ENCODE peak calls at places on chromosomes 4 and X, in four cellular contexts. P, H, Z and R are unnamed samples.

GRCh38 chr4:75715105-75715799 is 9.1 kb upstream of the USO1 start:
- DNase-seq in P (no peak), H (peak; percentile 28), Z (no peak), R (no peak)

GRCh38 chrX:78092296-78092695 is 11.8 kb upstream of the PGK1 start:
- DNase-seq in P (peak; percentile 37), H (no peak), Z (peak; percentile 12), R (peak; percentile 41)

GRCh38 chr4:168999836-169000235 is 10.2 kb downstream of the CBR4 start:
- DNase-seq in P (no peak), H (no peak), Z (no peak), R (no peak)

GRCh38 chrX:2666491-2666890 is 24.6 kb upstream of the CD99 start:
- DNase-seq in P (no peak), H (no peak), Z (no peak), R (no peak)

GRCh38 chr4:8050555-8051206 is 107.9 kb downstream of the ABLIM2 start:
- DNase-seq in P (no peak), H (peak; percentile 88), Z (peak; percentile 92), R (no peak)

GRCh38 chr4:78938868-78939666 is at the start of gene PAQR3:
- DNase-seq in P (peak; percentile 21), H (peak; percentile 97), Z (peak; percentile 59), R (peak; percentile 94)

GRCh38 chr4:156547891-156548290 is 423.7 kb downstream of the PDGFC start:
- DNase-seq in P (no peak), H (no peak), Z (no peak), R (no peak)

GRCh38 chrX:109485470-109486340 is 3.8 kb upstream of the GUCY2F start:
- DNase-seq in P (peak; percentile 34), H (peak; percentile 38), Z (peak; percentile 47), R (peak; percentile 73)

GRCh38 chr4:40675166-40675565 is 45.5 kb upstream of the RBM47 start:
- DNase-seq in P (no peak), H (no peak), Z (no peak), R (no peak)

DNA sequence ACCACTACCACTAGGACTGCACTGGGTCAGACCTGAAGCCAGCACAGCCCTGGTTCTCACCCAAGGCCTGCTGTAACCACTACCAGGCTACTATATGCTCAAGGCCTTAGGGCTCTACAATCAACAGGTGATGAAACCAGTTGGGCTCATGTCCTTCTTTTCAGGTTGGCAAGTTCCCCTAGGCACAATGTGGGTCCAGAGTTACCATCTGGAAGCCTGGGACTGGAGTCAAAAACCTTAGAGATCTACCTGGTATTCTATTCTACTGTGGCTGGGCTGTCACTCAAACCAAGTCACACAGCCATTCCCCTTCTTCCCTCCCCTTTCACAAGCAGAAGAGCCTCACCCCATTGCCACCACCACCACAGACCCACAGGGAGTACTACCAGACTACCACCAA is 175.6 kb downstream of the RELL1 start:
- DNase-seq in P (no peak), H (no peak), Z (no peak), R (no peak)
- TF ChIP-seq NFIC in P (no peak), H (no peak), Z (no peak), R (no peak)

DNA sequence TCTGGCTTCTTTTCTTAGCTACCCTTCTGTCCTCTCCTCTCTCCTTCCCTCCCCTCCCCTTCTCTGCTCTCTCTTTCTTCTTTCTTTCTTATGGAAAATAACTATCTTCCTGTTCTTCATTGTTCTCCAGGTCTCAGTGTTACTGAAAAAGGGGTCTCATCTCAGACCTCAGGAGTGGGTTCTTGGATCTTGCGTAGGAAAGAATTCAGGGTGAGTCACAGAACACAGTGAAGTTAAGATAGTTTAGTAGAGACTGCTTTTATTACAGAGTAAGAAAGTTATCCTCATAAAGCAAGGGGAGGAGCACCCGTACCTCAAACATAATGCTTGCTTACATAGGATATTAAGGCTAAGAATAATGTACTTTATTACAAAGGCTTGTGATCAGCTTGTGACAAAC is 31.8 kb upstream of the CWH43 start:
- DNase-seq in P (no peak), H (no peak), Z (no peak), R (no peak)
- TF ChIP-seq NFIC in P (no peak), H (no peak), Z (no peak), R (no peak)

GRCh38 chr4:87541521-87541920 is 12.3 kb upstream of the SPARCL1 start:
- DNase-seq in P (no peak), H (no peak), Z (no peak), R (no peak)

GRCh38 chr4:87541956-87542709 is 13.0 kb upstream of the SPARCL1 start:
- DNase-seq in P (no peak), H (no peak), Z (no peak), R (no peak)

GRCh38 chr4:87545052-87545451 is 15.9 kb upstream of the SPARCL1 start:
- DNase-seq in P (no peak), H (no peak), Z (no peak), R (no peak)

GRCh38 chr4:87542734-87543312 is 13.6 kb upstream of the SPARCL1 start:
- DNase-seq in P (no peak), H (no peak), Z (no peak), R (no peak)

DNA sequence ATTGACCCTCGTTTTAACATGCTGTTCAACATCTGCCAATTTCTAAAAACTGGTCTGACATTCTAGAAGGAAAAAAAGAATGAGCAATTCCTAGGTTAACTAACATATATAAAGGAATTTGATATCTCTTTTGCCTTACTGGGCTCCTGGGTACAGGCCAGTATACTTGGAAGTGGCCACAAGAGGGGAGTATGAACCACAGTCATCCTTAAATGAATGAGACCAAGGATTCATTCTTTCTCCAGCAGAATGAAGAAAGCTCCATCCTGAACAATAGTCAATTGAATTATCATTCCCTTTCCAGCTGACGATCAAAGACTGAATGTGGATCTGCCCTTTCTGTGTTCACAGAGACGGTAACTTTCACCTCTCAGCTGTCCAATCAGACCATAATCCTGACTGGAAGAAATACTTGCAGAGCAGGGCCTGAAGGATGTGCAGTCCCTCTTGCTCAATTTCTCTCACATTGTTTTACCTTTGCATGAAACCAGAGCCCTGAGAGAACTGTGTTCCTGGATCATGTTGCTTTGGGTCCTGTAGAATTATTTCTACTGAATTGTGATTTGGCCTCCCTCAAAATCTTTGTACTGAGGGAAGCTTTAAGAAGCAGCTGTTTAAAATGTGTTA is 14.8 kb upstream of the SPARCL1 start:
- DNase-seq in P (no peak), H (peak; percentile 34), Z (peak; percentile 4), R (no peak)
- TF ChIP-seq NFIC in P (no peak), H (no peak), Z (no peak), R (no peak)

GRCh38 chr4:3807311-3807710 is 41.1 kb downstream of the ADRA2C start:
- DNase-seq in P (no peak), H (no peak), Z (no peak), R (no peak)
- TF ChIP-seq NFIC in P (no peak), H (no peak), Z (no peak), R (no peak)

DNA sequence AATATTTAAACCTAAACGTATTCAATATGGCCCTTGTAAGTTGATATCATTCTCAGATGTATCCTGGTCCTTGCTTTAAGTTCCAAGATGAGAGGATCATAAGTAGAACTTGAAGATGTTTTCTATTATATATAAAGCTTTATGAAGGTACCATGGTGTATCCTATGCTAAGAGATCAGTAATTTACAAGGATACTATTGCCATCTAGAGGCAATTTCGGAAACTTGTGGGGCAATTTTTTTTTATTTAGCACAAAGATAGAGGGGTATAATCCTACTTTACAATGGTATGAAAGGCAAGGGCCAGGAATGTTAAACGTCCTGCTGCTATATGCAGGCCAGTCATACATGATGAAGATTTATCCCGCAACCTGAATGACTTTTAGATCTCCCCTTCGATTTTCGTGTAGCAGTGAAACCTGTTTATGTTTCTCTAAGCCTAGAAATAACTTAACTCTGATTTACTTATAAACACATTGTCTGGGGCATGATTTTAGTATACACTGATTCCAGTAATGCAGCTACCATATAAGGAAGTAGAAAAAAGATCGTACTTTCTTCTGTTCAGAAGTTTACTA is 2.5 kb downstream of the SLC25A31 start:
- DNase-seq in P (peak; percentile 12), H (peak; percentile 72), Z (peak; percentile 35), R (peak; percentile 43)
- TF ChIP-seq NFIC in P (no peak), H (no peak), Z (no peak), R (no peak)

DNA sequence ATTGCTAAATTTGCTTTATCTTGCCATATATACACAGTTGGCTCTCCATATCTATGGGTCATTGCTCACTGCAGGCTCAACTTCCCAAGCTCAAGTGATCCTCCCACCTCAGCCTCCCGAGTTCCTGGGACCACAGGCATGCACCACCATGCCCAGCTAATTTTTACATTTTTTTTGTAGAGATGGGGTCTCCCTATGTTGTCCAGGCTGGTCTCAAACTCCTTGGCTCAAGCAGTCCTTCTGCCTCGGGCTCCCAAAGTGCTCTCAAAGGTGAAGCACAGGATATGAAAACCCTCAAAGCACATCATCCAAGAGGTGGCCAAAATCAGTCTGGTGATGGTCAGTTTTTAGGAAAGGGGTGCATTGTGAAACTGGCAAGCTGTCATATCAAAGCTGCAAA is 11.8 kb downstream of the CDS1 start:
- DNase-seq in P (no peak), H (no peak), Z (no peak), R (no peak)
- TF ChIP-seq NFIC in P (no peak), H (no peak), Z (no peak), R (no peak)

DNA sequence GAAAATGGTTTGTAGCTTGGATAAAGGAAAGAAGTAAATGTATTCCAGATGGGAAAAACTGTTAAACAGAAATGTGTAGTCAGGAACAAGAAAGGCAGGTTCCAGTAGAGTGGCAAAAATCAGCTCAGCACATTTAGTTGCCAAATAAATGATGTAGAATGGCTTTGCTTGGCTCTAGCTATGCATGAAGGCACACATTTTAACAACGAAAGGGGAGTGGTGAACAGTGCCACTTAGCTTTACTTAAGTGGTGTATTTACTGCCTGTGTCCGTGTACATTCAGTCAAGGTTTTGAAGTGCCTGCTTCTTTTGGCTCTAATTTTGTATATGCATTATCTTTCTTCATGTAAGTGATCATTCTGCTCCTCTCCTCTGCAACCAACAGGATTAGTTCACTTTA is 644.5 kb upstream of the ATOH1 start:
- DNase-seq in P (no peak), H (no peak), Z (no peak), R (no peak)
- TF ChIP-seq NFIC in P (no peak), H (no peak), Z (no peak), R (no peak)

GRCh38 chrX:113512700-113513395 is 672.2 kb upstream of the AMOT start:
- DNase-seq in P (no peak), H (no peak), Z (no peak), R (no peak)
- TF ChIP-seq NFIC in P (no peak), H (peak; percentile 77), Z (no peak), R (no peak)

GRCh38 chr4:74692973-74693372 is 101.3 kb downstream of the BTC start:
- DNase-seq in P (no peak), H (no peak), Z (no peak), R (no peak)
- TF ChIP-seq NFIC in P (no peak), H (no peak), Z (no peak), R (no peak)